ENCODE peak calls at places on chromosomes 5 and 9, in four cellular contexts. One of them, this sample, is unnamed.

GRCh38 chr5:50923768-50924113 is 257.3 kb downstream of the PARP8 start:
- DNase-seq in lower lobe of right lung: no peak
- DNase-seq in CD4-positive, alpha-beta T cell: no peak
- DNase-seq in GM12865: no peak
- DNase-seq in this sample: no peak

GRCh38 chr9:3459076-3459475 is 66.7 kb downstream of the RFX3 start:
- DNase-seq in CD4-positive, alpha-beta T cell: no peak
- DNase-seq in GM12865: no peak
- DNase-seq in lower lobe of right lung: no peak
- DNase-seq in this sample: no peak

GRCh38 chr9:121765021-121765950 is 113.9 kb downstream of the DAB2IP start:
- DNase-seq in lower lobe of right lung: no peak
- DNase-seq in CD4-positive, alpha-beta T cell: no peak
- DNase-seq in GM12865: no peak
- DNase-seq in this sample: peak; percentile 42

GRCh38 chr9:35579130-35579529 is 25.9 kb upstream of the TESK1 start:
- DNase-seq in GM12865: peak; percentile 43
- DNase-seq in CD4-positive, alpha-beta T cell: no peak
- DNase-seq in lower lobe of right lung: no peak
- DNase-seq in this sample: no peak

GRCh38 chr5:82004511-82004910 is 32.7 kb downstream of the ATG10 start:
- DNase-seq in GM12865: no peak
- DNase-seq in lower lobe of right lung: no peak
- DNase-seq in CD4-positive, alpha-beta T cell: no peak
- DNase-seq in this sample: no peak

GRCh38 chr9:107422189-107422802 is 67.3 kb downstream of the KLF4 start:
- DNase-seq in lower lobe of right lung: peak; percentile 80
- DNase-seq in CD4-positive, alpha-beta T cell: no peak
- DNase-seq in GM12865: peak; percentile 64
- DNase-seq in this sample: peak; percentile 73

GRCh38 chr9:92098638-92099037 is 16.6 kb downstream of the SPTLC1 start:
- DNase-seq in lower lobe of right lung: no peak
- DNase-seq in GM12865: no peak
- DNase-seq in CD4-positive, alpha-beta T cell: no peak
- DNase-seq in this sample: no peak

GRCh38 chr9:99393993-99394392 is 171.9 kb downstream of the SEC61B start:
- DNase-seq in GM12865: no peak
- DNase-seq in lower lobe of right lung: no peak
- DNase-seq in CD4-positive, alpha-beta T cell: no peak
- DNase-seq in this sample: no peak

GRCh38 chr5:133531634-133532033 is 80.7 kb downstream of the FSTL4 start:
- DNase-seq in lower lobe of right lung: no peak
- DNase-seq in GM12865: no peak
- DNase-seq in CD4-positive, alpha-beta T cell: no peak
- DNase-seq in this sample: no peak

GRCh38 chr9:88198346-88198807 is 60.1 kb upstream of the SPATA31C2 start:
- DNase-seq in CD4-positive, alpha-beta T cell: no peak
- DNase-seq in lower lobe of right lung: no peak
- DNase-seq in GM12865: no peak
- DNase-seq in this sample: peak; percentile 31

GRCh38 chr5:35029333-35029732 is 18.4 kb downstream of the AGXT2 start:
- DNase-seq in CD4-positive, alpha-beta T cell: no peak
- DNase-seq in lower lobe of right lung: no peak
- DNase-seq in GM12865: no peak
- DNase-seq in this sample: no peak

GRCh38 chr5:127936439-127936972 is 147.1 kb upstream of the SLC12A2 start:
- DNase-seq in CD4-positive, alpha-beta T cell: no peak
- DNase-seq in lower lobe of right lung: no peak
- DNase-seq in GM12865: peak; percentile 24
- DNase-seq in this sample: peak; percentile 86

GRCh38 chr5:20367178-20367577 is 379.2 kb upstream of the CDH18 start:
- DNase-seq in GM12865: no peak
- DNase-seq in CD4-positive, alpha-beta T cell: no peak
- DNase-seq in lower lobe of right lung: no peak
- DNase-seq in this sample: peak; percentile 10

GRCh38 chr5:98827161-98827560 is 53.7 kb downstream of the RGMB start:
- DNase-seq in CD4-positive, alpha-beta T cell: no peak
- DNase-seq in GM12865: peak; percentile 56
- DNase-seq in lower lobe of right lung: no peak
- DNase-seq in this sample: peak; percentile 39

GRCh38 chr5:81852277-81853004 is 101.5 kb upstream of the SSBP2 start:
- DNase-seq in CD4-positive, alpha-beta T cell: peak; percentile 15
- DNase-seq in lower lobe of right lung: peak; percentile 54
- DNase-seq in GM12865: peak; percentile 22
- DNase-seq in this sample: no peak

GRCh38 chr9:130682490-130683121 is 11.0 kb upstream of the EXOSC2 start:
- DNase-seq in lower lobe of right lung: peak; percentile 88
- DNase-seq in CD4-positive, alpha-beta T cell: peak; percentile 53
- DNase-seq in GM12865: peak; percentile 64
- DNase-seq in this sample: peak; percentile 76

GRCh38 chr9:93295031-93295430 is 111.1 kb downstream of the WNK2 start:
- DNase-seq in CD4-positive, alpha-beta T cell: no peak
- DNase-seq in GM12865: no peak
- DNase-seq in lower lobe of right lung: no peak
- DNase-seq in this sample: no peak

GRCh38 chr9:112884721-112885120 is 6.0 kb downstream of the SLC46A2 start:
- DNase-seq in GM12865: no peak
- DNase-seq in CD4-positive, alpha-beta T cell: no peak
- DNase-seq in lower lobe of right lung: no peak
- DNase-seq in this sample: no peak

GRCh38 chr9:72322259-72322658 is 42.7 kb downstream of the ZFAND5 start:
- DNase-seq in GM12865: no peak
- DNase-seq in CD4-positive, alpha-beta T cell: no peak
- DNase-seq in lower lobe of right lung: no peak
- DNase-seq in this sample: no peak

GRCh38 chr9:88826651-88827245 is 164.5 kb upstream of the S1PR3 start:
- DNase-seq in CD4-positive, alpha-beta T cell: no peak
- DNase-seq in GM12865: no peak
- DNase-seq in lower lobe of right lung: no peak
- DNase-seq in this sample: no peak

GRCh38 chr9:134633362-134634142 is 8.1 kb upstream of the COL5A1 start:
- DNase-seq in CD4-positive, alpha-beta T cell: no peak
- DNase-seq in lower lobe of right lung: peak; percentile 35
- DNase-seq in GM12865: no peak
- DNase-seq in this sample: no peak

GRCh38 chr9:130634801-130635200 is 29.6 kb upstream of the PRDM12 start:
- DNase-seq in GM12865: no peak
- DNase-seq in CD4-positive, alpha-beta T cell: no peak
- DNase-seq in lower lobe of right lung: no peak
- DNase-seq in this sample: no peak

GRCh38 chr9:108286807-108287206 is 569.0 kb downstream of the ACTL7B start:
- DNase-seq in CD4-positive, alpha-beta T cell: no peak
- DNase-seq in GM12865: no peak
- DNase-seq in lower lobe of right lung: no peak
- DNase-seq in this sample: no peak

GRCh38 chr5:149389552-149390495 is 10.7 kb upstream of the IL17B start:
- DNase-seq in lower lobe of right lung: no peak
- DNase-seq in CD4-positive, alpha-beta T cell: no peak
- DNase-seq in GM12865: no peak
- DNase-seq in this sample: no peak

GRCh38 chr9:133276923-133277322 is 1.9 kb upstream of the ABO start:
- DNase-seq in GM12865: no peak
- DNase-seq in lower lobe of right lung: no peak
- DNase-seq in CD4-positive, alpha-beta T cell: no peak
- DNase-seq in this sample: no peak

GRCh38 chr5:130398825-130399224 is 494.6 kb downstream of the CHSY3 start:
- DNase-seq in lower lobe of right lung: no peak
- DNase-seq in GM12865: no peak
- DNase-seq in CD4-positive, alpha-beta T cell: no peak
- DNase-seq in this sample: no peak

GRCh38 chr9:95627802-95628201 is 111.0 kb upstream of the PTCH1 start:
- DNase-seq in CD4-positive, alpha-beta T cell: no peak
- DNase-seq in GM12865: no peak
- DNase-seq in lower lobe of right lung: no peak
- DNase-seq in this sample: no peak

GRCh38 chr9:137757139-137757538 is 120.4 kb upstream of the CACNA1B start:
- DNase-seq in GM12865: no peak
- DNase-seq in lower lobe of right lung: no peak
- DNase-seq in CD4-positive, alpha-beta T cell: no peak
- DNase-seq in this sample: no peak
- TF ChIP-seq CTCF in GM12865: no peak
- TF ChIP-seq CTCF in lower lobe of right lung: no peak
- TF ChIP-seq CTCF in CD4-positive, alpha-beta T cell: no peak
- TF ChIP-seq CTCF in this sample: no peak

GRCh38 chr5:93174930-93175329 is 406.1 kb downstream of the NR2F1-AS1 start:
- DNase-seq in GM12865: no peak
- DNase-seq in lower lobe of right lung: no peak
- DNase-seq in CD4-positive, alpha-beta T cell: no peak
- DNase-seq in this sample: no peak
- TF ChIP-seq CTCF in GM12865: no peak
- TF ChIP-seq CTCF in lower lobe of right lung: no peak
- TF ChIP-seq CTCF in CD4-positive, alpha-beta T cell: no peak
- TF ChIP-seq CTCF in this sample: no peak

GRCh38 chr9:114287001-114287762 is 35.7 kb upstream of the ORM1 start:
- DNase-seq in lower lobe of right lung: peak; percentile 33
- DNase-seq in GM12865: no peak
- DNase-seq in CD4-positive, alpha-beta T cell: no peak
- DNase-seq in this sample: no peak

GRCh38 chr9:114286146-114286679 is 36.7 kb upstream of the ORM1 start:
- DNase-seq in GM12865: no peak
- DNase-seq in CD4-positive, alpha-beta T cell: no peak
- DNase-seq in lower lobe of right lung: peak; percentile 3
- DNase-seq in this sample: no peak

GRCh38 chr9:114284316-114285060 is 38.4 kb upstream of the ORM1 start:
- DNase-seq in CD4-positive, alpha-beta T cell: no peak
- DNase-seq in GM12865: no peak
- DNase-seq in lower lobe of right lung: peak; percentile 28
- DNase-seq in this sample: no peak

GRCh38 chr9:114283551-114284111 is 39.3 kb upstream of the ORM1 start:
- DNase-seq in CD4-positive, alpha-beta T cell: no peak
- DNase-seq in GM12865: no peak
- DNase-seq in lower lobe of right lung: peak; percentile 25
- DNase-seq in this sample: no peak

DNA sequence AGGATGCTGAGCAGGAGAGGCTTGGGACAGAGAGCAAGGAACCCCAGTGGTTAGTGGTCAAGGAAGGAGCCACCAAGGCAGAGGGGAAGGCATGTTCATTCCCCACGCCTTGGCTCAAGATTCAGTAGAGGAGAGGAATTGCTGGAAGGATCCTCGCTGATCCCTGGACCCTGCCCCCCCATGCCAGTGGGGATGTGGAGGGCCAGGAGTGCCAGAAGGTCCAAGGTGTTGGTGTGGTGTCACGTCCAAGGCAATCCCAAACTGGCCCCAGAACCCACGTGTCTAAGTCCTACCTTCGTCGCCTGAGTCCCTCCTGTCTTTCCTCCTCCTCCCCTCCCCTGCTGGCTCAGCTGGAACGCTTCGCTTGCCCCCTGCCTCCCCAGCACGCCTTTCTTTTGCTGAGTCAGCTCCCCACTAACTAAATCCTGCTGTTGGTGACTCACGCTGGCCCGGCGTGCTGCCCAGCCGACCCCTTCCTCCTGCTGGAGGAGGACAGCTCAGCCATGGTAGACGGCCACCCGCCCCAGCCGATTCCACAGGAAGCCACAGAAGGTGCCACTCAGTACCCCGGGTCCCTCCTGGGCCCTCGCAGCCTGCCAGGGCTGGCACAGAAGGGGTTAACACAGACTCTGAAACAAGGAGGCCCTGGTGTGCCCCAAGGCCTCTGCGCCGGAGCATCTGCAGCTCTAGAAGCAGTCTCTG is 37.6 kb upstream of the ORM1 start:
- DNase-seq in lower lobe of right lung: peak; percentile 40
- DNase-seq in CD4-positive, alpha-beta T cell: no peak
- DNase-seq in GM12865: no peak
- DNase-seq in this sample: no peak
- TF ChIP-seq CTCF in lower lobe of right lung: no peak
- TF ChIP-seq CTCF in CD4-positive, alpha-beta T cell: no peak
- TF ChIP-seq CTCF in GM12865: no peak
- TF ChIP-seq CTCF in this sample: no peak

DNA sequence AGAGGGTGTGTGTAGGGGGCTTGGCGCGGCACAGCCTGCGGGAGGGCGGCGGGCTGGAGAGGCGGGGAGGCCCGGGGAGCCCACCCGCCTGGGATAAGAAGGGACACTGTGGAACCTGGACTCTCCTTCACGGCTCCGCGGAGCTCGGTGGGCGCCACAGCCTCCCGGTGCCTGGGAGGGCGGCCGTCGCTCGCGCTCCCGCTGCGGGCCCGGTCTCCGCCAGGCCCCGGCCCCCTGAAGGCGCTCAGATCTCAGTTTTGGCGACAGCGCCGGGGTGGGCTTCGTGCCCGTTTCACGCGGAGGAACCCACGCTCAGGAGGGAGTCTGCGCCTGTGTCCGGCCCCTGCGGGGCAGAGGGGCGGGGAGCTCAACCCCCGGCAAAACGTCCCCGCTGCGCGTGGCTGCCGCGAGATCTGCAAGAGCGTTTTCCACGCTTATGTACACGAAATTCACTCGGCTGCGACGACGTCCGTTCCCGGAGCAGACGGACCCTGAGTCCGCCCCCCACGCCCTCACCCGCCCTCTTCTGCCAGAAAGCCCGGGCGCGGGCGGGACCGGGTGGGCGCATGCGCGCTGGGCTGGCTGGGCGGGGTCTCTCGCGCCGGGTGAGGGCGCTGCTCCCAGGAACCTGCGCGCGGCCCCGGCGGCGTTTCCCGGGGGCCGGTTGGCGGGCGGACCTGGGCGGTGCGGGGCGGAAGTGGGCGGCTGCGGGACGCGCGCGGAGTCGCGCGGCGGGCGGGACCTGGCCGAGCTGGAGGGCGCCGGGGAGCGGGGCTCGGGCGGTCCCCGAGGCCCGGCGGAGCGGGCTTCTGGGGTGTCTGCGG is at the start of gene NELFB:
- DNase-seq in CD4-positive, alpha-beta T cell: peak; percentile 97
- DNase-seq in GM12865: peak; percentile 94
- DNase-seq in lower lobe of right lung: peak; percentile 94
- DNase-seq in this sample: peak; percentile 95
- TF ChIP-seq CTCF in CD4-positive, alpha-beta T cell: no peak
- TF ChIP-seq CTCF in GM12865: no peak
- TF ChIP-seq CTCF in lower lobe of right lung: no peak
- TF ChIP-seq CTCF in this sample: no peak

GRCh38 chr9:100472725-100473261 is at the start of gene TMEFF1:
- DNase-seq in lower lobe of right lung: no peak
- DNase-seq in GM12865: peak; percentile 17
- DNase-seq in CD4-positive, alpha-beta T cell: peak; percentile 10
- DNase-seq in this sample: peak; percentile 55
- TF ChIP-seq CTCF in lower lobe of right lung: no peak
- TF ChIP-seq CTCF in GM12865: no peak
- TF ChIP-seq CTCF in CD4-positive, alpha-beta T cell: no peak
- TF ChIP-seq CTCF in this sample: no peak

GRCh38 chr5:52786937-52787599 is 648 bp upstream of the ITGA1 start:
- DNase-seq in CD4-positive, alpha-beta T cell: peak; percentile 46
- DNase-seq in lower lobe of right lung: peak; percentile 32
- DNase-seq in GM12865: peak; percentile 38
- DNase-seq in this sample: peak; percentile 54
- TF ChIP-seq CTCF in CD4-positive, alpha-beta T cell: peak; percentile 54
- TF ChIP-seq CTCF in lower lobe of right lung: peak; percentile 34
- TF ChIP-seq CTCF in GM12865: peak; percentile 35
- TF ChIP-seq CTCF in this sample: no peak

GRCh38 chr9:124013263-124014211 is 2.0 kb downstream of the LHX2 start:
- DNase-seq in GM12865: no peak
- DNase-seq in CD4-positive, alpha-beta T cell: no peak
- DNase-seq in lower lobe of right lung: no peak
- DNase-seq in this sample: no peak
- TF ChIP-seq CTCF in GM12865: no peak
- TF ChIP-seq CTCF in CD4-positive, alpha-beta T cell: no peak
- TF ChIP-seq CTCF in lower lobe of right lung: no peak
- TF ChIP-seq CTCF in this sample: no peak

GRCh38 chr9:127943011-127943662 is 5.5 kb upstream of the DPM2 start:
- DNase-seq in CD4-positive, alpha-beta T cell: no peak
- DNase-seq in lower lobe of right lung: no peak
- DNase-seq in GM12865: no peak
- DNase-seq in this sample: no peak
- TF ChIP-seq CTCF in CD4-positive, alpha-beta T cell: no peak
- TF ChIP-seq CTCF in lower lobe of right lung: no peak
- TF ChIP-seq CTCF in GM12865: no peak
- TF ChIP-seq CTCF in this sample: no peak

GRCh38 chr5:169445191-169445590 is 138.4 kb upstream of the SPDL1 start:
- DNase-seq in GM12865: no peak
- DNase-seq in CD4-positive, alpha-beta T cell: no peak
- DNase-seq in lower lobe of right lung: no peak
- DNase-seq in this sample: no peak
- TF ChIP-seq CTCF in GM12865: no peak
- TF ChIP-seq CTCF in CD4-positive, alpha-beta T cell: no peak
- TF ChIP-seq CTCF in lower lobe of right lung: no peak
- TF ChIP-seq CTCF in this sample: no peak

This sample was measured in Calu3.